ENCODE peak calls at places on chromosomes 16 and 17, in four cellular contexts. J is fibroblast of mammary gland, D is fibroblast of lung, E is GM12865. A is an unnamed sample.
A peak's percentile ranks its signal among the peaks of the same experiment; 100 is the strongest.

GRCh38 chr17:1565860-1566259 is 3.3 kb upstream of the PITPNA start:
- DNase-seq in J (no peak), D (no peak), E (peak; percentile 43), A (no peak)

GRCh38 chr16:2190659-2191445 is 5.6 kb downstream of the CASKIN1 start:
- DNase-seq in J (no peak), D (no peak), E (no peak), A (no peak)

GRCh38 chr17:39352511-39352910 is 48.9 kb downstream of the FBXL20 start:
- DNase-seq in J (no peak), D (no peak), E (no peak), A (peak; percentile 27)

GRCh38 chr16:66899945-66900688 is 18.6 kb downstream of the CDH16 start:
- DNase-seq in J (peak; percentile 68), D (peak; percentile 63), E (no peak), A (peak; percentile 73)

GRCh38 chr16:57619606-57620315 is 8.7 kb upstream of the ADGRG1 start:
- DNase-seq in J (no peak), D (no peak), E (no peak), A (no peak)

GRCh38 chr16:47503936-47504335 is 42.8 kb downstream of the PHKB start:
- DNase-seq in J (peak; percentile 71), D (peak; percentile 55), E (no peak), A (no peak)

GRCh38 chr17:64402469-64402868 is 11.8 kb upstream of the PECAM1 start:
- DNase-seq in J (no peak), D (no peak), E (no peak), A (no peak)

GRCh38 chr17:74532115-74532514 is 840 bp upstream of the CD300LB start:
- DNase-seq in J (no peak), D (no peak), E (peak; percentile 28), A (no peak)

GRCh38 chr16:65064131-65064530 is 57.7 kb downstream of the CDH11 start:
- DNase-seq in J (no peak), D (no peak), E (no peak), A (no peak)

GRCh38 chr17:55420776-55421178 is 858 bp downstream of the MMD start:
- DNase-seq in J (peak; percentile 28), D (peak; percentile 19), E (peak; percentile 55), A (no peak)
- TF ChIP-seq CTCF in J (no peak), D (no peak), E (no peak), A (no peak)

GRCh38 chr16:369275-369865 is 968 bp downstream of the MRPL28 start:
- DNase-seq in J (no peak), D (no peak), E (no peak), A (no peak)
- H3K4me3 ChIP-seq in J (peak overlapping the region; percentile 39), D (peak overlapping the region; percentile 49), E (peak overlapping the region; percentile 76), A (peak overlapping the region; percentile 49)

GRCh38 chr17:67116045-67116575 is 71.8 kb downstream of the CACNG1 start:
- DNase-seq in J (no peak), D (no peak), E (no peak), A (no peak)
- TF ChIP-seq CTCF in J (peak; percentile 6), D (peak; percentile 2), E (no peak), A (no peak)

GRCh38 chr16:19066988-19067348 is 446 bp upstream of the COQ7 start:
- DNase-seq in J (no peak), D (no peak), E (no peak), A (no peak)
- H3K4me3 ChIP-seq in J (peak overlapping the region; percentile 19), D (peak overlapping the region; percentile 88), E (peak overlapping the region; percentile 33), A (no peak overlapping the region)

DNA sequence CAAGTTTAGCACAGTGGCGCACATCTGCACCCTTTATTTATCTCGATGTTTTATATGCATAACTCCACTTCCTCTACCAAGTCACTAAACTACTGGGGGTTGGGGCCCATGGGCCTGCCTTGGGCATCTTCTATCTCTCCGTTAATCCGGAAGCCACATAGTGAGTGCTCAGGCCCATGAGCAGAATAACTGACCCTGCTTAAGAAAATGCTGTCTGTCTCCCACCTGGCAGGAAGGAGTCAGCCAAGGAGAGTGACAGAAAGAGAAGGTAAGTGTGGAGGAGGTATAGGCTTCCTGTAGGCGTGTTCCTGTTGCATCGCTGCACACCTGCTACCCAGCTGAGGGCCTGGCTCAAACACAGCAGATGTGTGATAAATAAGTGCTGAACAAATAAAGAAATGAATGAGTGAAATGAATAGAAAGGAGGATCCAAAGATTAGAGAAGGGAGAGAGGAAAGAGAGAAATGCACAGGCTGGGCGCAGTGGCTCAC is 320.1 kb downstream of the SLC39A11 start:
- DNase-seq in J (no peak), D (no peak), E (peak; percentile 2), A (no peak)
- TF ChIP-seq CTCF in J (no peak), D (no peak), E (no peak), A (no peak)

DNA sequence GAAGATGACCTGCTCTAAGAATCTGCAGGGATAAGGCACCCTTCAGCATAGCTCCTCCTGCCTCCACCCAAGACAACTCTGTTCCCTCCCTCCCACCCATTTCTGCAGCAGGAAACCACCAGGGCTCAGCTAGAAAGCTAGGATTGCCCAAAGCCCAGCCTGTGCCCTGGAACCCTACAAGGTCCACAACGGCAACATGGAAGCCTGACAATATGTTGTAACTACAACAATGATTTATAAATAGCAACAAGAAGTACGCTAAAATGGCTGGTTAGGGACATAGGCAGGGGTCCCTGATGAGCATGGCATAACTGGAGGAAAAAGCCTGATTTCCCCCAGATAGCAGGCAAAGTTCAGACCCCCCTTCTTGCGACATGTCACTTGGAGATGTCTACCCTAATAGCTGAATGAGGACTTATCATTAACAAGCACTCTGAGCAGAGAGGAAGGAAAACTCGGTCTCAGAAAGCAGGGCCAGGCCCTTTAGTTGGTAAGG is 6.5 kb downstream of the ST3GAL2 start:
- DNase-seq in J (no peak), D (no peak), E (no peak), A (peak; percentile 48)
- H3K4me3 ChIP-seq in J (no peak overlapping the region), D (no peak overlapping the region), E (peak overlapping the region; percentile 36), A (no peak overlapping the region)